ENCODE peak calls at places on chromosome 12, in four cellular contexts. Y is foreskin fibroblast, J is coronary artery, F is OCI-M1. Q is an unnamed sample.

GRCh38 chr12:97097734-97098133 is 190.7 kb downstream of the NEDD1 start:
- DNase-seq in Y (no peak), J (no peak), F (no peak), Q (no peak)

GRCh38 chr12:52043386-52044212 is 7.6 kb upstream of the NR4A1 start:
- DNase-seq in Y (peak), J (peak), F (no peak), Q (no peak)

GRCh38 chr12:123949118-123949774 is 23.4 kb downstream of the CCDC92 start:
- DNase-seq in Y (no peak), J (peak), F (no peak), Q (no peak)

GRCh38 chr12:10069099-10069498 is 29.7 kb downstream of the CLEC1A start:
- DNase-seq in Y (peak), J (no peak), F (peak), Q (peak)

GRCh38 chr12:93536766-93537515 is 35.5 kb upstream of the SOCS2 start:
- DNase-seq in Y (peak), J (no peak), F (no peak), Q (no peak)

GRCh38 chr12:88924162-88924561 is 343.9 kb upstream of the KITLG start:
- DNase-seq in Y (no peak), J (no peak), F (no peak), Q (no peak)

GRCh38 chr12:3646561-3647241 is 106.2 kb downstream of the CRACR2A start:
- DNase-seq in Y (no peak), J (no peak), F (no peak), Q (no peak)

GRCh38 chr12:70683976-70684375 is 46.7 kb upstream of the PTPRB start:
- DNase-seq in Y (no peak), J (no peak), F (no peak), Q (no peak)

GRCh38 chr12:131860472-131861260 is 32.5 kb downstream of the MMP17 start:
- DNase-seq in Y (peak), J (no peak), F (peak), Q (peak)

GRCh38 chr12:83150465-83151189 is 463.9 kb downstream of the TMTC2 start:
- DNase-seq in Y (no peak), J (no peak), F (peak), Q (no peak)

GRCh38 chr12:2662524-2662923 is 132.2 kb upstream of the FKBP4 start:
- DNase-seq in Y (no peak), J (no peak), F (no peak), Q (no peak)

GRCh38 chr12:118038122-118038521 is 21.6 kb downstream of the RFC5 start:
- DNase-seq in Y (no peak), J (no peak), F (no peak), Q (no peak)

GRCh38 chr12:113424915-113425823 is 3.0 kb downstream of the SDSL start:
- DNase-seq in Y (peak), J (no peak), F (peak), Q (peak)

GRCh38 chr12:19273482-19274330 is 144.2 kb downstream of the PLEKHA5 start:
- DNase-seq in Y (peak), J (no peak), F (peak), Q (peak)

GRCh38 chr12:31620311-31620710 is 29.4 kb upstream of the DENND5B start:
- DNase-seq in Y (no peak), J (no peak), F (no peak), Q (no peak)

GRCh38 chr12:114911196-114911595 is 227.2 kb upstream of the TBX3 start:
- DNase-seq in Y (no peak), J (no peak), F (no peak), Q (no peak)

GRCh38 chr12:52587563-52587962 is 13.7 kb downstream of the KRT72 start:
- DNase-seq in Y (no peak), J (peak), F (no peak), Q (no peak)

GRCh38 chr12:28602760-28603638 is 412.7 kb downstream of the CCDC91 start:
- DNase-seq in Y (peak), J (no peak), F (peak), Q (no peak)

GRCh38 chr12:38886064-38886463 is 19.3 kb downstream of the CPNE8 start:
- DNase-seq in Y (peak), J (no peak), F (peak), Q (no peak)

GRCh38 chr12:124752437-124753229 is 111.0 kb downstream of the SCARB1 start:
- DNase-seq in Y (peak), J (no peak), F (no peak), Q (no peak)

Q was measured in SJSA1.